ENCODE peak calls at places on chromosomes 2 and 18, in five cellular contexts. One of them, this sample, is unnamed.

GRCh38 chr2:195610708-195611107 is 46.3 kb upstream of the SLC39A10 start:
- DNase-seq in A549: no peak
- DNase-seq in ovary: no peak
- DNase-seq in breast epithelium: no peak
- DNase-seq in lower leg skin: no peak
- DNase-seq in this sample: no peak

GRCh38 chr2:157321514-157321913 is 4.1 kb downstream of the ERMN start:
- DNase-seq in A549: no peak
- DNase-seq in ovary: no peak
- DNase-seq in breast epithelium: no peak
- DNase-seq in lower leg skin: no peak
- DNase-seq in this sample: no peak

GRCh38 chr2:110173523-110173922 is 31.3 kb downstream of the NPHP1 start:
- DNase-seq in A549: peak; percentile 20
- DNase-seq in ovary: no peak
- DNase-seq in breast epithelium: no peak
- DNase-seq in lower leg skin: no peak
- DNase-seq in this sample: no peak

GRCh38 chr2:170714156-170715061 is 728 bp upstream of the SP5 start:
- DNase-seq in A549: peak; percentile 6
- DNase-seq in ovary: peak; percentile 17
- DNase-seq in breast epithelium: no peak
- DNase-seq in lower leg skin: peak; percentile 87
- DNase-seq in this sample: peak; percentile 91

GRCh38 chr2:187962538-187962937 is 329.1 kb upstream of the GULP1 start:
- DNase-seq in A549: no peak
- DNase-seq in ovary: no peak
- DNase-seq in breast epithelium: no peak
- DNase-seq in lower leg skin: no peak
- DNase-seq in this sample: no peak

GRCh38 chr2:6310186-6310909 is 555.4 kb downstream of the CMPK2 start:
- DNase-seq in A549: no peak
- DNase-seq in ovary: no peak
- DNase-seq in breast epithelium: no peak
- DNase-seq in lower leg skin: no peak
- DNase-seq in this sample: no peak

GRCh38 chr2:240570531-240571313 is 2.4 kb downstream of the RNPEPL1 start:
- DNase-seq in A549: no peak
- DNase-seq in ovary: peak; percentile 13
- DNase-seq in breast epithelium: no peak
- DNase-seq in lower leg skin: peak; percentile 75
- DNase-seq in this sample: peak; percentile 17

GRCh38 chr2:51812138-51812866 is 780.4 kb upstream of the NRXN1 start:
- DNase-seq in A549: peak; percentile 4
- DNase-seq in ovary: no peak
- DNase-seq in breast epithelium: no peak
- DNase-seq in lower leg skin: no peak
- DNase-seq in this sample: no peak

GRCh38 chr2:8729939-8730338 is 48.1 kb downstream of the ID2 start:
- DNase-seq in A549: no peak
- DNase-seq in ovary: no peak
- DNase-seq in breast epithelium: no peak
- DNase-seq in lower leg skin: no peak
- DNase-seq in this sample: peak; percentile 79

GRCh38 chr2:63047534-63048281 is 2.9 kb upstream of the OTX1 start:
- DNase-seq in A549: no peak
- DNase-seq in ovary: no peak
- DNase-seq in breast epithelium: no peak
- DNase-seq in lower leg skin: peak; percentile 88
- DNase-seq in this sample: no peak

GRCh38 chr2:25567406-25567805 is 106.0 kb downstream of the DTNB start:
- DNase-seq in A549: peak; percentile 59
- DNase-seq in ovary: no peak
- DNase-seq in breast epithelium: no peak
- DNase-seq in lower leg skin: no peak
- DNase-seq in this sample: no peak

GRCh38 chr2:174683392-174683759 is 80.9 kb downstream of the CHRNA1 start:
- DNase-seq in A549: peak; percentile 58
- DNase-seq in ovary: no peak
- DNase-seq in breast epithelium: no peak
- DNase-seq in lower leg skin: no peak
- DNase-seq in this sample: no peak
- TF ChIP-seq POLR2A in A549: no peak
- TF ChIP-seq POLR2A in ovary: no peak
- TF ChIP-seq POLR2A in breast epithelium: no peak
- TF ChIP-seq POLR2A in lower leg skin: no peak
- TF ChIP-seq POLR2A in this sample: no peak

GRCh38 chr18:48833701-48834394 is 116.9 kb downstream of the SMAD7 start:
- DNase-seq in A549: no peak
- DNase-seq in ovary: no peak
- DNase-seq in breast epithelium: no peak
- DNase-seq in lower leg skin: peak; percentile 78
- DNase-seq in this sample: no peak
- H3K4me3 ChIP-seq in A549: no peak overlapping the region
- H3K4me3 ChIP-seq in ovary: no peak overlapping the region
- H3K4me3 ChIP-seq in breast epithelium: no peak overlapping the region
- H3K4me3 ChIP-seq in lower leg skin: no peak overlapping the region
- H3K4me3 ChIP-seq in this sample: peak overlapping the region; percentile 13

GRCh38 chr2:96548558-96549465 is 12.3 kb downstream of the ARID5A start:
- DNase-seq in A549: no peak
- DNase-seq in ovary: no peak
- DNase-seq in breast epithelium: no peak
- DNase-seq in lower leg skin: no peak
- DNase-seq in this sample: no peak

GRCh38 chr2:96551605-96552283 is 15.2 kb downstream of the ARID5A start:
- DNase-seq in A549: no peak
- DNase-seq in ovary: no peak
- DNase-seq in breast epithelium: no peak
- DNase-seq in lower leg skin: peak; percentile 83
- DNase-seq in this sample: no peak

GRCh38 chr2:96549466-96549785 is 12.9 kb downstream of the ARID5A start:
- DNase-seq in A549: no peak
- DNase-seq in ovary: no peak
- DNase-seq in breast epithelium: no peak
- DNase-seq in lower leg skin: peak; percentile 68
- DNase-seq in this sample: no peak

GRCh38 chr2:96550787-96551604 is 14.4 kb downstream of the ARID5A start:
- DNase-seq in A549: no peak
- DNase-seq in ovary: no peak
- DNase-seq in breast epithelium: no peak
- DNase-seq in lower leg skin: peak; percentile 64
- DNase-seq in this sample: no peak

DNA sequence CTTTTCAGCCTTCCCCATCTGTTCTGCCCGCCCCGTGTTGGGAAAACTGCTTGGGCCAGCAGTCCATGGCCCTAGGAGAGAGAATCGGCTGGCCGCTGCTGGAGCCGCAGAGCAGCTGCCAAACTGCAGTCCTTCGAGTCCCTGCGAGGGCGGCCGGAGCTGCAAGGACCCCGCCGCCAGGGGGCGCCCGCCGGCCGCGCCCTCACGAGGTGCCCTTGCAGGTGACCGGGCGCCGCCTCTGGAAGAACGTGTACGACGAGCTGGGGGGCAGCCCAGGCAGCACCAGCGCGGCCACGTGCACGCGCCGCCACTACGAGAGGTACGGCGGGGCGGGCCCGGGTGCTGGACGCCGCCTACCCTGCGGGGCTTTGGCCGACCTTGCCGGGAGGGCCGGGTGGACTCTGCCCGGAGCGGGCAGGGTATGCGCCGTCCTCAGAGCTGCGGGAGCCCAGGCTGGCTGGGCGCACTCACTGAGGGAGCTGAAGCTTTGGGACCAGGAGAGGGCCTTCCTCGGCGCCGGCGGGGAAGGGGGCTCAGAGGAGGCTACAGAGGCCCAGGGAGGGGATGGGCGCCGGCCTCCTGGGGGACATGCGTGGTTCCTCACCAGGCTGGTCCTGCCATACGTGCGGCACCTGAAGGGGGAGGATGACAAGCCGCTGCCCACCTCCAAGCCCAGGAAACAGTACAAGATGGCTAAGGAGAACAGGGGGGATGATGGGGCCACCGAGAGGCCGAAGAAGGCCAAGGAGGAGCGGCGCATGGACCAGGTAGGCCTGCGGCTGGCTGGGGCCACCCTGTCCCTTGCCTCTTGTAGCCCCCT is 13.6 kb downstream of the ARID5A start:
- DNase-seq in A549: peak; percentile 84
- DNase-seq in ovary: no peak
- DNase-seq in breast epithelium: no peak
- DNase-seq in lower leg skin: peak; percentile 74
- DNase-seq in this sample: peak; percentile 66
- TF ChIP-seq POLR2A in A549: no peak
- TF ChIP-seq POLR2A in ovary: no peak
- TF ChIP-seq POLR2A in breast epithelium: no peak
- TF ChIP-seq POLR2A in lower leg skin: no peak
- TF ChIP-seq POLR2A in this sample: no peak

DNA sequence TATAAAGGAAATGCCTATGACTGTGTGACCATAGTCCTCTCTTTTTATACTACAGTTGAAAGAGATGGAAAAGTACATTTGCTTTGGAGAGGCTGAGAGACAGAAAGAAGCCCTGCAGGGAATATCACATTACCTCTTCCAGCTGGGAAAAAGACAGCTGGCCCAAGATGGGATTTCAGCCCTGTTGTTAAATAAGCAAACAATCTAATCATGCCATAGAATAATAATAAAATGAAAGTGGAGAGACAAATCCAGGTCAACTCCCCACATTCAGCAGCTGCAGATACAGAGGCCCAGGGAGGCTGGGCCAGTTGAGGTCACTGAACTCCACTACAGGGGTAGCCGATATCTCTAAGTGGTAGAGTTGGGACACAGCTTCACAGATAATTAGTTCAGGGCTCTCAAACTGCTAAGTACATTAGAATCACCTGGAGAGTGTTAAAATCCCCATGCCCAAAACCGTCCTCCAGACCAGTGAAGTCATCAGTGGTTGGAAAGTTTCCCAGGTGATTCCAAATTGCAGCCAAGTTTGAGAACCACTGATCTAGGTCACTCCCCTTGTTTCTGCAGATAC is 81.9 kb downstream of the MOGAT1 start:
- DNase-seq in A549: no peak
- DNase-seq in ovary: peak; percentile 42
- DNase-seq in breast epithelium: no peak
- DNase-seq in lower leg skin: peak; percentile 58
- DNase-seq in this sample: no peak
- H3K4me3 ChIP-seq in A549: no peak overlapping the region
- H3K4me3 ChIP-seq in ovary: no peak overlapping the region
- H3K4me3 ChIP-seq in breast epithelium: no peak overlapping the region
- H3K4me3 ChIP-seq in lower leg skin: no peak overlapping the region
- H3K4me3 ChIP-seq in this sample: no peak overlapping the region

DNA sequence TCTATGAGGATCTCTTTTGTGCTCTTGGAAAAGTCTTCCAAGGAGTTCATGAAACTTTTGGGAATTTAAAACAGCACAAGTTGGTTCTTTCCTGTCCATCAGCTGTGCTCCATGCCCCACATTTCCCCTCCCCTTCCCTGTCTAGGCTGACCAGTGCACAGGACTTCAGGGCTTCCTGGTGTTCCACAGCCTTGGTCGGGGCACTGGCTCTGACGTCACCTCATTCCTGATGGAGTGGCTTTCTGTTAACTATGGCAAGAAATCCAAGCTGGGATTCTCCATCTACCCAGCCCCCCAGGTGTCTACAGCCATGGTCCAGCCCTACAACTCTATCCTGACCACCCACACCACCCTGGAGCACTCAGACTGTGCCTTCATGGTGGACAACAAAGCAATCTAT is 8.1 kb upstream of the DNAJB2 start:
- DNase-seq in A549: no peak
- DNase-seq in ovary: no peak
- DNase-seq in breast epithelium: no peak
- DNase-seq in lower leg skin: no peak
- DNase-seq in this sample: no peak
- TF ChIP-seq POLR2A in A549: no peak
- TF ChIP-seq POLR2A in ovary: no peak
- TF ChIP-seq POLR2A in breast epithelium: no peak
- TF ChIP-seq POLR2A in lower leg skin: no peak
- TF ChIP-seq POLR2A in this sample: no peak

DNA sequence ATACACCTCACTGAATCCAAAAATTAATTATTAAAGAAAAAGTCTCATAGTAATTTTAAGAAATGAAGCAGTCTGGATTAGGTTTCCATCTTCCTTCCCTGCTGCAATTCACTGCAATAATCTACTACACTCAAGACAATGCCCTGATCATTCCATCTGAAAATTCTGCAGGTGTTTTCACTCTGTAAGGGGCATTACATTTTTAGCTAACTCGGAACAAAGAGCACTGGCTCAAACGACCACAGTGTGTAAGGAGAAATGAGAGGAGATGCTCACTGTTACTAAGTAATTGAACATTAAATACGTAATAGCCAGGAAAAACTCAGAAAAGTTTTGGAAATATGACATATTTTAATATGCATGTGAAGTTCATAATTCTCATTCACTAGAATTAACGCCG is 1.3 kb downstream of the B4GALT6 start:
- DNase-seq in A549: no peak
- DNase-seq in ovary: no peak
- DNase-seq in breast epithelium: no peak
- DNase-seq in lower leg skin: no peak
- DNase-seq in this sample: no peak
- H3K4me3 ChIP-seq in A549: peak overlapping the region; percentile 78
- H3K4me3 ChIP-seq in ovary: no peak overlapping the region
- H3K4me3 ChIP-seq in breast epithelium: no peak overlapping the region
- H3K4me3 ChIP-seq in lower leg skin: no peak overlapping the region
- H3K4me3 ChIP-seq in this sample: no peak overlapping the region

DNA sequence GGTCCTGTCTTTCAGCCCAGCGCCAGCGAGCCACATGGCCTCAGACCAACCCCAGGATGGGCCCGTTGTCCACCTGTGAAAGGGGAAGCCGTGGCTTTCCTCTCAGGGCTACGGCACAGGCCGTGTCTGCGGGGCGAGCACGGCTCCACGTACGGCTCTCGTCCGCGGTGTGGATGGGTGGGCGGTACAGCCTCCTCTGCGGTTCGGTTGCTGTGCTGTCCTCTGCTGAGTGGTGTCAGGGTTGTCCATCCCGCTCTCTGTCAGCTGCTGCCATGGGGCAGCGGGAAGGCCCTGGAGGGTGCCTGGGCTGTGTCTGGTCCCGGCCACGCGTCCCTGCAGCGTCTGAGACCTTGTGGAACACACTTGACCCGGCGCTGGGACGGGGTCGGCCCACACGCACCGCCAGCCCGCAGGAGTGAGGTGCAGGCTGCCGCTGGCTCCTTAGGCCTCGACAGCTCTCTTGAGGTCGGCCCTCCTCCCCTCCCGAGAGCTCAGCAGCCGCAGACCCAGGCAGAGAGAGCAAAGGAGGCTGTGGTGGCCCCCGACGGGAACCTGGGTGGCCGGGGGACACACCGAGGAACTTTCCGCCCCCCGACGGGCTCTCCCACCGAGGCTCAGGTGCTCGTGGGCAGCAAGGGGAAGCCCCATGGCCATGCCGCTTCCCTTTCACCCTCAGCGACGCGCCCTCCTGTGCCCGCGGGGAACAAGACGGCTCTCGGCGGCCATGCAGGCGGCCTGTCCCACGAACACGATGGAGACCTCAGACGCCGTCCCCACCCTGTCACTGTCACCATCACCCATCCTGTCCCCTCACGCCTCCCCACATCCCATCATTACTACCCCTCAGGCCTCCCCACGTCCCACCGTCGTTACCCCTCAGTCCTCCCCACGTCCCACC is 128.7 kb downstream of the NFATC1 start:
- DNase-seq in A549: no peak
- DNase-seq in ovary: peak; percentile 6
- DNase-seq in breast epithelium: no peak
- DNase-seq in lower leg skin: peak; percentile 79
- DNase-seq in this sample: peak; percentile 84
- TF ChIP-seq POLR2A in A549: no peak
- TF ChIP-seq POLR2A in ovary: no peak
- TF ChIP-seq POLR2A in breast epithelium: no peak
- TF ChIP-seq POLR2A in lower leg skin: no peak
- TF ChIP-seq POLR2A in this sample: no peak

This sample was measured in upper lobe of left lung.